ENCODE peak calls at places on chromosomes 3 and 15, in four cellular contexts. One of them, this sample, is unnamed.

GRCh38 chr3:42036483-42036823 is 54.7 kb upstream of the TRAK1 start:
- DNase-seq in HEK293T: no peak
- DNase-seq in activated T-cell treated with anti-CD3 and anti-CD28 coated beads, Interleukin-2, amount 50 U/mL, for 24 hours: no peak
- DNase-seq in ELR: peak; percentile 94
- DNase-seq in this sample: no peak

GRCh38 chr15:100721758-100722550 is 119.6 kb downstream of the ASB7 start:
- DNase-seq in HEK293T: no peak
- DNase-seq in activated T-cell treated with anti-CD3 and anti-CD28 coated beads, Interleukin-2, amount 50 U/mL, for 24 hours: no peak
- DNase-seq in ELR: peak; percentile 99
- DNase-seq in this sample: peak; percentile 97

GRCh38 chr3:191721390-191721801 is 260.4 kb downstream of the PYDC2 start:
- DNase-seq in ELR: no peak
- DNase-seq in activated T-cell treated with anti-CD3 and anti-CD28 coated beads, Interleukin-2, amount 50 U/mL, for 24 hours: no peak
- DNase-seq in HEK293T: no peak
- DNase-seq in this sample: no peak

GRCh38 chr3:156615592-156616173 is 58.7 kb upstream of the TIPARP start:
- DNase-seq in ELR: peak; percentile 84
- DNase-seq in HEK293T: no peak
- DNase-seq in activated T-cell treated with anti-CD3 and anti-CD28 coated beads, Interleukin-2, amount 50 U/mL, for 24 hours: no peak
- DNase-seq in this sample: no peak

GRCh38 chr15:59994855-59995557 is 9.1 kb upstream of the FOXB1 start:
- DNase-seq in HEK293T: no peak
- DNase-seq in ELR: no peak
- DNase-seq in activated T-cell treated with anti-CD3 and anti-CD28 coated beads, Interleukin-2, amount 50 U/mL, for 24 hours: peak; percentile 42
- DNase-seq in this sample: no peak

GRCh38 chr15:62390793-62391543 is 225.9 kb upstream of the C2CD4B start:
- DNase-seq in ELR: peak; percentile 50
- DNase-seq in activated T-cell treated with anti-CD3 and anti-CD28 coated beads, Interleukin-2, amount 50 U/mL, for 24 hours: peak; percentile 63
- DNase-seq in HEK293T: peak; percentile 17
- DNase-seq in this sample: no peak

GRCh38 chr3:84980011-84980410 is 21.2 kb downstream of the CADM2 start:
- DNase-seq in activated T-cell treated with anti-CD3 and anti-CD28 coated beads, Interleukin-2, amount 50 U/mL, for 24 hours: no peak
- DNase-seq in HEK293T: no peak
- DNase-seq in ELR: no peak
- DNase-seq in this sample: no peak

GRCh38 chr15:25242166-25242879 is 196.5 kb downstream of the UBE3A start:
- DNase-seq in ELR: no peak
- DNase-seq in HEK293T: no peak
- DNase-seq in activated T-cell treated with anti-CD3 and anti-CD28 coated beads, Interleukin-2, amount 50 U/mL, for 24 hours: peak; percentile 19
- DNase-seq in this sample: no peak

GRCh38 chr15:51982013-51982769 is 10.6 kb upstream of the LEO1 start:
- DNase-seq in activated T-cell treated with anti-CD3 and anti-CD28 coated beads, Interleukin-2, amount 50 U/mL, for 24 hours: peak; percentile 55
- DNase-seq in ELR: peak; percentile 90
- DNase-seq in HEK293T: peak; percentile 16
- DNase-seq in this sample: peak; percentile 50

GRCh38 chr15:58329781-58330467 is 101.9 kb upstream of the LIPC start:
- DNase-seq in HEK293T: no peak
- DNase-seq in activated T-cell treated with anti-CD3 and anti-CD28 coated beads, Interleukin-2, amount 50 U/mL, for 24 hours: no peak
- DNase-seq in ELR: no peak
- DNase-seq in this sample: no peak

This sample was measured in HCT116.